ENCODE peak calls at places on chromosomes 11 and 22, in five cellular contexts. F is HFF-Myc, J is cardiac fibroblast, Y is colonic mucosa, D is cardiac muscle cell. B is an unnamed sample.

GRCh38 chr11:124745835-124746620 is 6.0 kb downstream of the VSIG2 start:
- DNase-seq in F (no peak), D (no peak), J (no peak), Y (peak), B (no peak)

GRCh38 chr22:39454385-39454871 is 2.4 kb upstream of the MGAT3 start:
- DNase-seq in D (no peak), F (no peak), J (peak), Y (peak), B (no peak)

GRCh38 chr22:29345932-29346331 is 30.4 kb upstream of the RASL10A start:
- DNase-seq in Y (no peak), J (peak), D (no peak), F (no peak), B (no peak)

GRCh38 chr11:57340228-57340627 is 2.1 kb downstream of the P2RX3 start:
- DNase-seq in D (peak), F (no peak), J (peak), Y (no peak), B (no peak)

GRCh38 chr11:17568944-17569343 is 21.9 kb downstream of the OTOG start:
- DNase-seq in F (no peak), D (no peak), J (no peak), Y (no peak), B (no peak)

GRCh38 chr22:42509548-42509947 is 10.0 kb downstream of the RRP7A start:
- DNase-seq in F (no peak), Y (no peak), D (no peak), J (no peak), B (no peak)

GRCh38 chr22:19036523-19037273 is 85.5 kb downstream of the DGCR2 start:
- DNase-seq in D (no peak), Y (no peak), J (peak), F (no peak), B (no peak)

GRCh38 chr11:109604506-109604905 is 182.5 kb downstream of the C11orf87 start:
- DNase-seq in F (no peak), Y (no peak), D (no peak), J (peak), B (no peak)

GRCh38 chr11:59271247-59271755 is 58.6 kb upstream of the MPEG1 start:
- DNase-seq in J (no peak), D (no peak), Y (no peak), F (no peak), B (no peak)

GRCh38 chr11:95524328-95525036 is 265.1 kb downstream of the FAM76B start:
- DNase-seq in Y (no peak), F (no peak), D (no peak), J (no peak), B (no peak)

GRCh38 chr11:78659326-78660319 is 85.0 kb upstream of the NARS2 start:
- DNase-seq in D (no peak), F (no peak), J (no peak), Y (no peak), B (no peak)

GRCh38 chr22:30838111-30838510 is 130.5 kb downstream of the MORC2 start:
- DNase-seq in F (no peak), J (no peak), D (no peak), Y (no peak), B (no peak)

GRCh38 chr11:130315354-130315970 is 745 bp upstream of the ZBTB44 start:
- DNase-seq in F (no peak), D (no peak), Y (peak), J (no peak), B (peak)

GRCh38 chr11:20097319-20098221 is 62.7 kb downstream of the DBX1 start:
- DNase-seq in F (peak), Y (no peak), J (peak), D (no peak), B (no peak)

GRCh38 chr22:17980013-17980510 is 44.3 kb downstream of the MICAL3 start:
- DNase-seq in Y (no peak), J (peak), F (no peak), D (no peak), B (no peak)

GRCh38 chr11:79087238-79087956 is 353.4 kb downstream of the TENM4 start:
- DNase-seq in J (peak), F (peak), D (peak), Y (no peak), B (no peak)

GRCh38 chr11:114211444-114212122 is 84.6 kb upstream of the NNMT start:
- DNase-seq in Y (no peak), J (no peak), D (peak), F (no peak), B (no peak)

GRCh38 chr11:19627566-19627965 is 85.1 kb upstream of the NAV2 start:
- DNase-seq in F (no peak), J (no peak), D (no peak), Y (no peak), B (no peak)

GRCh38 chr11:101848262-101848661 is 66.5 kb upstream of the CEP126 start:
- DNase-seq in D (peak), F (no peak), J (peak), Y (no peak), B (no peak)

GRCh38 chr11:9565822-9566560 is 7.5 kb upstream of the WEE1 start:
- DNase-seq in Y (peak), J (peak), D (peak), F (peak), B (no peak)

GRCh38 chr11:64161037-64161436 is 4.9 kb downstream of the MACROD1 start:
- DNase-seq in D (no peak), F (no peak), J (no peak), Y (no peak), B (no peak)

GRCh38 chr11:131195801-131196517 is 174.5 kb upstream of the NTM start:
- DNase-seq in Y (peak), J (peak), F (peak), D (no peak), B (no peak)

GRCh38 chr11:65125197-65126056 is 3.3 kb downstream of the MRPL49 start:
- DNase-seq in D (no peak), F (no peak), J (no peak), Y (no peak), B (no peak)

GRCh38 chr11:45145421-45146071 is 893 bp upstream of the PRDM11 start:
- DNase-seq in D (peak), J (peak), Y (peak), F (no peak), B (peak)

GRCh38 chr22:47393191-47393590 is 630.7 kb downstream of the TBC1D22A start:
- DNase-seq in Y (no peak), D (no peak), F (no peak), J (no peak), B (no peak)

GRCh38 chr11:109077340-109077927 is 344.6 kb upstream of the C11orf87 start:
- DNase-seq in Y (no peak), J (no peak), F (no peak), D (no peak), B (no peak)

GRCh38 chr11:12721816-12722604 is 47.8 kb downstream of the TEAD1 start:
- DNase-seq in Y (no peak), D (no peak), F (no peak), J (no peak), B (no peak)

GRCh38 chr11:86952933-86953637 is 2.1 kb downstream of the FZD4 start:
- DNase-seq in D (no peak), F (no peak), J (peak), Y (no peak), B (no peak)

GRCh38 chr11:112156153-112156552 is 7.7 kb downstream of the IL18 start:
- DNase-seq in F (no peak), J (peak), D (no peak), Y (no peak), B (no peak)

GRCh38 chr11:94574193-94574961 is 7.2 kb downstream of the PIWIL4 start:
- DNase-seq in F (peak), Y (no peak), D (no peak), J (peak), B (no peak)

GRCh38 chr11:68987211-68987610 is 6.4 kb upstream of the MRGPRD start:
- DNase-seq in D (no peak), J (peak), F (no peak), Y (no peak), B (no peak)

GRCh38 chr22:22377335-22377734 is 131.2 kb downstream of the ZNF280B start:
- DNase-seq in F (no peak), J (no peak), Y (no peak), D (no peak), B (no peak)

GRCh38 chr11:84871116-84871515 is 756.0 kb downstream of the DLG2 start:
- DNase-seq in F (no peak), J (no peak), Y (no peak), D (no peak), B (no peak)

GRCh38 chr11:87628161-87628560 is 547.1 kb downstream of the RAB38 start:
- DNase-seq in J (no peak), Y (no peak), D (no peak), F (no peak), B (no peak)

DNA sequence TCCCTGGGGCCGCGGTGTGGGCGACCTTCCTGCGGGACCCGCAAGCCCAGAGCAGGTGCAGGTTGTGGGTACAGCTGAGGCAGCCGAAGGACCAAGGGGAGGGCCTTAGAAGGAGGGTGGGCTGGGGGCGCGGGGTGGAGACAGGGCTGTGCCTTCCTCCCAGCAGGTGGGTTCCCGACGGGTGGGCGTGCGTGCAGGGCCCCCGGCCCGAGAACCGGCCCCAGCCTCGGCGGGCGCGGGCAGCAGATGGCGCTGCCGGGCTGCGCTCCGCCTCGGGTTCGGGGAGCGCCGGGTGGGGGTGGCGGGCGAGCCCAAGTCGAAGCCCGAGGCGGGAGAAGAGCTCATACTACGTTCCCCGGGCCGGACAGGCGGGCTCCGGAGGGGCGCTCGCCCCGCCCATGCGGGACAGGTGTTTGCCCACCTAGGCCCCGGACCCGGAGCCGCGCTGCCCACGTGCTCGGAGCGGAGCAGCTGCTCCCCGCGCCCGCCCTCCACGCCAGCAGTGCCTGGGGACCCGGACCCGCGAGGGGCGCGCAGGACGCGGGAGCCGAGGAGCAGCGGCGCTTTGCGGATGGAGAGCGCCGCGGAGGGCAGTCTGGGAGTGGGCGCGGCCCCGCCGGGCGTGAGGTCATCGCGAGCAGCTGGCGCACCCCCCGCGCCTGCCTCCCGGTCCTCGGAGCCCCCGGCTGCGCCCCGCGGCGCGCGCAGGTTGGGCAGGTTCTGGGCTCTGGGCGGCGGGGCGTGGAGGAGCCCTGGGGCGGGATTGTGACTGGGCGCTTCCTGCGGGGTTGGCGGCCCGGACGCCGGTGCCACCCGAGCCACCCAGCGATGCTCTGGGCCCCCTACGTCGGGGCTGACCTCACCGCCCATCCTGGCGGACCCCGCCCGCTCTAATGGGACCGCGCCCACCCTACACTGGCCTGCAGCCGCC is 25.3 kb downstream of the DUSP8 start:
- DNase-seq in D (peak), Y (peak), J (peak), F (no peak), B (no peak)
- TF ChIP-seq CTCF in D (peak), Y (peak), J (peak), F (peak), B (peak)

GRCh38 chr11:72695354-72695753 is 21.1 kb upstream of the PDE2A start:
- DNase-seq in D (no peak), J (no peak), Y (no peak), F (no peak), B (no peak)

GRCh38 chr11:72692498-72693237 is 18.4 kb upstream of the PDE2A start:
- DNase-seq in F (no peak), J (no peak), D (no peak), Y (no peak), B (no peak)

GRCh38 chr11:72696866-72697428 is 22.7 kb upstream of the PDE2A start:
- DNase-seq in J (no peak), Y (peak), F (no peak), D (no peak), B (no peak)

GRCh38 chr11:72697814-72698213 is 23.6 kb upstream of the PDE2A start:
- DNase-seq in F (no peak), D (no peak), J (no peak), Y (no peak), B (no peak)

DNA sequence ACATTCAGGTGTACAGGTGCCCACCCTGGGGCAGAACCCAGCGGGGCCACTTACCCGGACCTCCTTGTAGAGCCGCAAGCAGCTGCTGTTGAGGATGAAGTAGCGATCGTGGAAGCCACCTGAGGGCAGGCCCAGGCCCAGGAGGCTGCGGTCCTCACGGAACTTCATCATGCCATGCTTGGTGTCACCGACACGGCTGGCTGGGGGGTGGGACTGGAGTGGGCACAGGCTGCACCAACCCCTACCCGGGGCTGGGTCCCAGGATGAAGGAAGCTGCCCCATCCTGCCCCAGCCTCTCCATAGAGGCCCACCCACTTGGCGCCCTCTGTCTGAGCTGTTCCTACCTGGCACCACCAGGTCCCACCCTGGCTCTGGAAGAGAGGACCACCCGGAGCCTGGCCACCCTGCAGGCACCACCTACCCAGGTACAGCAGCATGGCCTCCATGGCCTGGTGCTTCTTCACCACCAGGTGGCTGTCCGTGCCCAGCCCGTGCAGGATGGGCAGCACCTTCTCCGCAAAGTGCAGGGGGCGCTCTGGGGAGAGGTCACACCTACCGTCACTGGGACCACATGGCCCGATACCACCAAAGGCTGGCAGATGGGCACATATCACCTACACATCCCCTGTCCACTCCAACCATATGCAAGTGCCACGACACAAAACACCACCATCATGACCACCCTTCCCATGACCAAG is 19.2 kb upstream of the PDE2A start:
- DNase-seq in Y (no peak), F (no peak), D (no peak), J (no peak), B (no peak)
- TF ChIP-seq CTCF in Y (no peak), F (no peak), D (no peak), J (no peak), B (no peak)

GRCh38 chr11:118610773-118611432 is 3.5 kb downstream of the PHLDB1 start:
- DNase-seq in F (no peak), D (peak), J (peak), Y (peak), B (peak)
- TF ChIP-seq CTCF in F (peak), D (peak), J (peak), Y (peak), B (peak)

GRCh38 chr11:26443617-26444016 is 111.7 kb downstream of the ANO3 start:
- DNase-seq in F (no peak), Y (no peak), J (no peak), D (no peak), B (no peak)
- TF ChIP-seq CTCF in F (no peak), Y (no peak), J (no peak), D (no peak), B (no peak)

GRCh38 chr11:74090701-74091100 is 80.1 kb downstream of the C2CD3 start:
- DNase-seq in D (no peak), F (no peak), J (peak), Y (no peak), B (no peak)
- TF ChIP-seq CTCF in D (peak), F (peak), J (peak), Y (no peak), B (no peak)

GRCh38 chr11:864118-864827 is 21.6 kb downstream of the TSPAN4 start:
- DNase-seq in Y (no peak), J (no peak), F (no peak), D (no peak), B (no peak)

GRCh38 chr11:866481-866880 is 23.8 kb downstream of the TSPAN4 start:
- DNase-seq in J (no peak), F (no peak), D (no peak), Y (no peak), B (no peak)

GRCh38 chr11:867856-868358 is 25.3 kb downstream of the TSPAN4 start:
- DNase-seq in D (no peak), F (no peak), J (no peak), Y (no peak), B (no peak)

GRCh38 chr11:864928-865327 is 22.3 kb downstream of the TSPAN4 start:
- DNase-seq in Y (no peak), D (no peak), J (no peak), F (no peak), B (no peak)

DNA sequence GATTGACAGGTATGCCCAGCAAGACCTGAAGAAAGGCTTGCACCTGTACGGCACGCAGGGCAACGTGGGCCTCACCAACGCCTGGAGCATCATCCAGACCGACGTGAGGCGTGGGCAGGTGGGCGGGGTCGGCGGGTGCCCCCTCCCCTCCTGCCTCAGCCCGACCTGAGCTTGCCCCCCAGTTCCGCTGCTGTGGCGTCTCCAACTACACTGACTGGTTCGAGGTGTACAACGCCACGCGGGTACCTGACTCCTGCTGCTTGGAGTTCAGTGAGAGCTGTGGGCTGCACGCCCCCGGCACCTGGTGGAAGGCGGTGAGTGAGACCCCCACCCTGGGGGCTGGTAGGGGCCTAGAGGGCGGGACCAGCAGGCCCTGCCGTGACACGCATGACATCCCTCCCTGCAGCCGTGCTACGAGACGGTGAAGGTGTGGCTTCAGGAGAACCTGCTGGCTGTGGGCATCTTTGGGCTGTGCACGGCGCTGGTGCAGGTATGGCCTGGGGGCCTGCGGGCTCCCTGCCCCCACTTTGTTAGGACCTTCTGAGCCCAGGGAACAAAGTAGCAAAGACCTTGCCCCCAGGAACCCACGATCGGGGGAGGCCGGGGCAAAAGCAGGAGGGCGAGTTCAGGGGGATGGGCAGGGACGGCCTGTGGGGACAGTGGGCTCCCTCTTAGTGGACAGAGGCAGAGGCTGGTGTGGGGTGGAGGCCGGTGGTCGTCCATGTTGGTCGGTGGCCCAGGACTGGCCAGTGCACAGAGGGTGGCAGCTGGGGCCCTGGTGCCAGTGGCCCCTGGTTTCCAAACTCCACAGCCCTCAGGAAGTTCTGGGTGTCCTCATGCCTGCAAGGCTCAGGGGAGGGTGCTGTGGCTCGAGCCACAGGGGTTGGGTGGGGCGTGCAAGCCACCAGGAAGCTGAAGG is 23.1 kb downstream of the TSPAN4 start:
- DNase-seq in J (no peak), F (no peak), D (no peak), Y (no peak), B (no peak)
- TF ChIP-seq CTCF in J (no peak), F (no peak), D (no peak), Y (no peak), B (no peak)

B was measured in natural killer cell.